ENCODE peak calls at places on chromosomes 3 and 15, in four cellular contexts. Z, L, Y and V are unnamed samples.

GRCh38 chr15:58770519-58770856 is 614 bp upstream of the MINDY2 start:
- DNase-seq in Z (peak; percentile 70), L (peak; percentile 9), Y (no peak), V (peak; percentile 79)

GRCh38 chr3:74537164-74537563 is 77.3 kb downstream of the CNTN3 start:
- DNase-seq in Z (peak; percentile 19), L (no peak), Y (no peak), V (no peak)

GRCh38 chr3:106004137-106004600 is 135.4 kb upstream of the CBLB start:
- DNase-seq in Z (peak; percentile 89), L (peak; percentile 15), Y (no peak), V (no peak)

GRCh38 chr3:39343076-39343717 is 13.7 kb downstream of the CCR8 start:
- DNase-seq in Z (no peak), L (no peak), Y (no peak), V (no peak)

GRCh38 chr3:99648091-99648490 is 9.7 kb downstream of the COL8A1 start:
- DNase-seq in Z (no peak), L (no peak), Y (no peak), V (peak; percentile 92)

GRCh38 chr15:94086360-94086759 is 145.0 kb upstream of the MCTP2 start:
- DNase-seq in Z (no peak), L (no peak), Y (no peak), V (no peak)

GRCh38 chr15:73957276-73957675 is 31.0 kb downstream of the LOXL1 start:
- DNase-seq in Z (no peak), L (no peak), Y (no peak), V (no peak)

GRCh38 chr3:134660046-134660441 is 9.2 kb upstream of the KY start:
- DNase-seq in Z (no peak), L (no peak), Y (no peak), V (no peak)